ENCODE peak calls at places on chromosomes 16 and 17, in six cellular contexts. One of them, this sample, is unnamed.

GRCh38 chr17:40190197-40191021 is 13.1 kb downstream of the RAPGEFL1 start:
- DNase-seq in T-helper 17 cell: peak
- DNase-seq in NCI-H526 treated with DMSO at 0.1 percent for 48 hours: peak
- DNase-seq in SW 1271: peak
- DNase-seq in stimulated activated naive CD4-positive, alpha-beta T cell: peak
- DNase-seq in stimulated activated naive CD8-positive, alpha-beta T cell treated with anti-CD3 and anti-CD28 coated beads, Interleukin-15, amount 100 ng/mL, for 72 hours: peak
- DNase-seq in this sample: peak

GRCh38 chr16:19984136-19984535 is 89.6 kb downstream of the GPR139 start:
- DNase-seq in T-helper 17 cell: no peak
- DNase-seq in NCI-H526 treated with DMSO at 0.1 percent for 48 hours: no peak
- DNase-seq in SW 1271: no peak
- DNase-seq in stimulated activated naive CD4-positive, alpha-beta T cell: no peak
- DNase-seq in stimulated activated naive CD8-positive, alpha-beta T cell treated with anti-CD3 and anti-CD28 coated beads, Interleukin-15, amount 100 ng/mL, for 72 hours: no peak
- DNase-seq in this sample: no peak

GRCh38 chr16:3282103-3282746 is 1.1 kb upstream of the ZNF263 start:
- DNase-seq in T-helper 17 cell: no peak
- DNase-seq in NCI-H526 treated with DMSO at 0.1 percent for 48 hours: peak
- DNase-seq in SW 1271: peak
- DNase-seq in stimulated activated naive CD4-positive, alpha-beta T cell: no peak
- DNase-seq in stimulated activated naive CD8-positive, alpha-beta T cell treated with anti-CD3 and anti-CD28 coated beads, Interleukin-15, amount 100 ng/mL, for 72 hours: no peak
- DNase-seq in this sample: no peak

GRCh38 chr17:80637286-80637703 is 92.7 kb downstream of the RPTOR start:
- DNase-seq in T-helper 17 cell: no peak
- DNase-seq in NCI-H526 treated with DMSO at 0.1 percent for 48 hours: no peak
- DNase-seq in SW 1271: no peak
- DNase-seq in stimulated activated naive CD4-positive, alpha-beta T cell: no peak
- DNase-seq in stimulated activated naive CD8-positive, alpha-beta T cell treated with anti-CD3 and anti-CD28 coated beads, Interleukin-15, amount 100 ng/mL, for 72 hours: no peak
- DNase-seq in this sample: no peak

GRCh38 chr17:17354560-17355357 is 51.6 kb downstream of the NT5M start:
- DNase-seq in T-helper 17 cell: peak
- DNase-seq in NCI-H526 treated with DMSO at 0.1 percent for 48 hours: peak
- DNase-seq in SW 1271: peak
- DNase-seq in stimulated activated naive CD4-positive, alpha-beta T cell: peak
- DNase-seq in stimulated activated naive CD8-positive, alpha-beta T cell treated with anti-CD3 and anti-CD28 coated beads, Interleukin-15, amount 100 ng/mL, for 72 hours: peak
- DNase-seq in this sample: peak

GRCh38 chr16:59169168-59169567 is 435.1 kb upstream of the GOT2 start:
- DNase-seq in T-helper 17 cell: no peak
- DNase-seq in NCI-H526 treated with DMSO at 0.1 percent for 48 hours: no peak
- DNase-seq in SW 1271: no peak
- DNase-seq in stimulated activated naive CD4-positive, alpha-beta T cell: no peak
- DNase-seq in stimulated activated naive CD8-positive, alpha-beta T cell treated with anti-CD3 and anti-CD28 coated beads, Interleukin-15, amount 100 ng/mL, for 72 hours: no peak
- DNase-seq in this sample: no peak

GRCh38 chr16:55487048-55487803 is 8.2 kb downstream of the MMP2 start:
- DNase-seq in T-helper 17 cell: no peak
- DNase-seq in NCI-H526 treated with DMSO at 0.1 percent for 48 hours: no peak
- DNase-seq in SW 1271: no peak
- DNase-seq in stimulated activated naive CD4-positive, alpha-beta T cell: no peak
- DNase-seq in stimulated activated naive CD8-positive, alpha-beta T cell treated with anti-CD3 and anti-CD28 coated beads, Interleukin-15, amount 100 ng/mL, for 72 hours: no peak
- DNase-seq in this sample: no peak

GRCh38 chr17:76414334-76415295 is 30.2 kb downstream of the SPHK1 start:
- DNase-seq in T-helper 17 cell: no peak
- DNase-seq in NCI-H526 treated with DMSO at 0.1 percent for 48 hours: peak
- DNase-seq in SW 1271: no peak
- DNase-seq in stimulated activated naive CD4-positive, alpha-beta T cell: no peak
- DNase-seq in stimulated activated naive CD8-positive, alpha-beta T cell treated with anti-CD3 and anti-CD28 coated beads, Interleukin-15, amount 100 ng/mL, for 72 hours: no peak
- DNase-seq in this sample: no peak

GRCh38 chr16:64061621-64062020 is 1060.2 kb downstream of the CDH11 start:
- DNase-seq in T-helper 17 cell: no peak
- DNase-seq in NCI-H526 treated with DMSO at 0.1 percent for 48 hours: no peak
- DNase-seq in SW 1271: no peak
- DNase-seq in stimulated activated naive CD4-positive, alpha-beta T cell: no peak
- DNase-seq in stimulated activated naive CD8-positive, alpha-beta T cell treated with anti-CD3 and anti-CD28 coated beads, Interleukin-15, amount 100 ng/mL, for 72 hours: no peak
- DNase-seq in this sample: no peak

GRCh38 chr17:44219636-44220210 is at the start of gene UBTF:
- DNase-seq in T-helper 17 cell: peak
- DNase-seq in NCI-H526 treated with DMSO at 0.1 percent for 48 hours: peak
- DNase-seq in SW 1271: peak
- DNase-seq in stimulated activated naive CD4-positive, alpha-beta T cell: peak
- DNase-seq in stimulated activated naive CD8-positive, alpha-beta T cell treated with anti-CD3 and anti-CD28 coated beads, Interleukin-15, amount 100 ng/mL, for 72 hours: peak
- DNase-seq in this sample: peak

GRCh38 chr16:84893467-84893848 is 73.7 kb downstream of the CRISPLD2 start:
- DNase-seq in T-helper 17 cell: no peak
- DNase-seq in NCI-H526 treated with DMSO at 0.1 percent for 48 hours: no peak
- DNase-seq in SW 1271: no peak
- DNase-seq in stimulated activated naive CD4-positive, alpha-beta T cell: no peak
- DNase-seq in stimulated activated naive CD8-positive, alpha-beta T cell treated with anti-CD3 and anti-CD28 coated beads, Interleukin-15, amount 100 ng/mL, for 72 hours: no peak
- DNase-seq in this sample: no peak

GRCh38 chr17:1880851-1881630 is 51.2 kb downstream of the RPA1 start:
- DNase-seq in T-helper 17 cell: no peak
- DNase-seq in NCI-H526 treated with DMSO at 0.1 percent for 48 hours: no peak
- DNase-seq in SW 1271: no peak
- DNase-seq in stimulated activated naive CD4-positive, alpha-beta T cell: no peak
- DNase-seq in stimulated activated naive CD8-positive, alpha-beta T cell treated with anti-CD3 and anti-CD28 coated beads, Interleukin-15, amount 100 ng/mL, for 72 hours: no peak
- DNase-seq in this sample: no peak

GRCh38 chr17:31446195-31446967 is 54.9 kb downstream of the RAB11FIP4 start:
- DNase-seq in T-helper 17 cell: no peak
- DNase-seq in NCI-H526 treated with DMSO at 0.1 percent for 48 hours: no peak
- DNase-seq in SW 1271: no peak
- DNase-seq in stimulated activated naive CD4-positive, alpha-beta T cell: no peak
- DNase-seq in stimulated activated naive CD8-positive, alpha-beta T cell treated with anti-CD3 and anti-CD28 coated beads, Interleukin-15, amount 100 ng/mL, for 72 hours: no peak
- DNase-seq in this sample: no peak

GRCh38 chr17:4720787-4721186 is 10.4 kb downstream of the ARRB2 start:
- DNase-seq in T-helper 17 cell: no peak
- DNase-seq in NCI-H526 treated with DMSO at 0.1 percent for 48 hours: no peak
- DNase-seq in SW 1271: no peak
- DNase-seq in stimulated activated naive CD4-positive, alpha-beta T cell: no peak
- DNase-seq in stimulated activated naive CD8-positive, alpha-beta T cell treated with anti-CD3 and anti-CD28 coated beads, Interleukin-15, amount 100 ng/mL, for 72 hours: no peak
- DNase-seq in this sample: no peak

GRCh38 chr16:69477546-69477945 is 53.1 kb downstream of the CYB5B start:
- DNase-seq in T-helper 17 cell: no peak
- DNase-seq in NCI-H526 treated with DMSO at 0.1 percent for 48 hours: no peak
- DNase-seq in SW 1271: no peak
- DNase-seq in stimulated activated naive CD4-positive, alpha-beta T cell: no peak
- DNase-seq in stimulated activated naive CD8-positive, alpha-beta T cell treated with anti-CD3 and anti-CD28 coated beads, Interleukin-15, amount 100 ng/mL, for 72 hours: no peak
- DNase-seq in this sample: no peak

GRCh38 chr17:74480290-74480689 is 13.9 kb downstream of the CD300A start:
- DNase-seq in T-helper 17 cell: no peak
- DNase-seq in NCI-H526 treated with DMSO at 0.1 percent for 48 hours: no peak
- DNase-seq in SW 1271: no peak
- DNase-seq in stimulated activated naive CD4-positive, alpha-beta T cell: no peak
- DNase-seq in stimulated activated naive CD8-positive, alpha-beta T cell treated with anti-CD3 and anti-CD28 coated beads, Interleukin-15, amount 100 ng/mL, for 72 hours: no peak
- DNase-seq in this sample: no peak

This sample was measured in naive thymus-derived CD8-positive, alpha-beta T cell.